ENCODE peak calls at places on chromosomes 7 and 10, in six cellular contexts. E is MV-4-11; F is HTR-8/SVneo; M is stimulated activated CD8-positive, alpha-beta memory T cell treated with anti-CD3 and anti-CD28 coated beads, Interleukin-4, amount 100 ng/mL, for 1 hour; Z is endothelial cell; P is RKO. D is an unnamed sample.

GRCh38 chr7:54778696-54779285 is 19.8 kb upstream of the SEC61G start:
- DNase-seq in E (no peak), F (no peak), M (no peak), Z (no peak), P (peak; percentile 11), D (peak; percentile 36)

GRCh38 chr10:86851329-86852207 is 95.1 kb downstream of the BMPR1A start:
- DNase-seq in E (no peak), F (no peak), M (no peak), Z (no peak), P (peak; percentile 53), D (no peak)

GRCh38 chr10:27981744-27982143 is 17.1 kb downstream of the ODAD2 start:
- DNase-seq in E (no peak), F (no peak), M (no peak), Z (no peak), P (no peak), D (no peak)

GRCh38 chr10:77415311-77415960 is 222.2 kb downstream of the KCNMA1 start:
- DNase-seq in E (no peak), F (no peak), M (no peak), Z (no peak), P (no peak), D (no peak)

GRCh38 chr10:130193493-130194193 is 57.5 kb downstream of the GLRX3 start:
- DNase-seq in E (no peak), F (no peak), M (no peak), Z (no peak), P (no peak), D (no peak)

GRCh38 chr10:77520290-77520689 is 117.3 kb downstream of the KCNMA1 start:
- DNase-seq in E (no peak), F (no peak), M (no peak), Z (no peak), P (no peak), D (no peak)

GRCh38 chr10:61166065-61166464 is 222.1 kb upstream of the RHOBTB1 start:
- DNase-seq in E (no peak), F (no peak), M (no peak), Z (no peak), P (no peak), D (no peak)

GRCh38 chr10:121860810-121861209 is 67.0 kb downstream of the ATE1 start:
- DNase-seq in E (no peak), F (no peak), M (no peak), Z (no peak), P (no peak), D (no peak)

GRCh38 chr10:114754445-114755320 is 66.9 kb upstream of the FHIP2A start:
- DNase-seq in E (no peak), F (no peak), M (no peak), Z (no peak), P (no peak), D (no peak)

GRCh38 chr7:48083114-48083830 is 5.8 kb upstream of the UPP1 start:
- DNase-seq in E (no peak), F (no peak), M (no peak), Z (no peak), P (no peak), D (peak; percentile 65)

GRCh38 chr10:8894148-8894547 is 839.7 kb downstream of the GATA3 start:
- DNase-seq in E (no peak), F (no peak), M (no peak), Z (no peak), P (no peak), D (no peak)

GRCh38 chr7:87414400-87415188 is 60.9 kb downstream of the ABCB4 start:
- DNase-seq in E (no peak), F (no peak), M (no peak), Z (no peak), P (no peak), D (no peak)

GRCh38 chr10:13750299-13751190 is 163.8 kb downstream of the PRPF18 start:
- DNase-seq in E (no peak), F (no peak), M (no peak), Z (no peak), P (no peak), D (no peak)

GRCh38 chr10:50991496-50992355 is 82.6 kb upstream of the PRKG1 start:
- DNase-seq in E (no peak), F (no peak), M (no peak), Z (peak; percentile 22), P (no peak), D (peak; percentile 13)

D was measured in SJCRH30.